ENCODE peak calls at places on chromosomes 5 and 9, in six cellular contexts. T is adrenal gland, N is uterus, V is heart left ventricle, P is astrocyte, G is fibroblast of villous mesenchyme. S is an unnamed sample.

GRCh38 chr5:162067651-162068411 is at the start of gene GABRG2:
- DNase-seq in T (no peak), N (no peak), V (no peak), P (no peak), G (no peak), S (no peak)

GRCh38 chr5:74556631-74557595 is 83.6 kb downstream of the ENC1 start:
- DNase-seq in T (no peak), N (no peak), V (no peak), P (no peak), G (peak), S (peak)

GRCh38 chr9:131738838-131739191 is 1.1 kb downstream of the RAPGEF1 start:
- DNase-seq in T (no peak), N (no peak), V (no peak), P (no peak), G (no peak), S (no peak)

GRCh38 chr5:117434266-117434665 is 859.6 kb upstream of the SEMA6A start:
- DNase-seq in T (no peak), N (no peak), V (no peak), P (no peak), G (no peak), S (no peak)

GRCh38 chr5:89241186-89241585 is 358.2 kb upstream of the MEF2C start:
- DNase-seq in T (no peak), N (no peak), V (no peak), P (peak), G (peak), S (peak)

GRCh38 chr9:136773386-136774044 is 9.2 kb upstream of the LCN15 start:
- DNase-seq in T (no peak), N (no peak), V (no peak), P (no peak), G (no peak), S (no peak)

GRCh38 chr5:142605649-142606048 is 80.2 kb downstream of the FGF1 start:
- DNase-seq in T (no peak), N (no peak), V (no peak), P (no peak), G (no peak), S (no peak)

GRCh38 chr5:24999732-25000131 is 355.0 kb upstream of the CDH10 start:
- DNase-seq in T (no peak), N (no peak), V (no peak), P (no peak), G (no peak), S (no peak)

GRCh38 chr5:180330810-180331646 is 22.1 kb downstream of the GFPT2 start:
- DNase-seq in T (peak), N (peak), V (no peak), P (peak), G (peak), S (peak)

GRCh38 chr9:14218253-14218652 is 95.7 kb downstream of the NFIB start:
- DNase-seq in T (no peak), N (no peak), V (no peak), P (no peak), G (no peak), S (no peak)

GRCh38 chr9:72203205-72203803 is 54.1 kb downstream of the GDA start:
- DNase-seq in T (peak), N (no peak), V (no peak), P (no peak), G (peak), S (peak)

GRCh38 chr5:175542232-175542965 is 64.0 kb downstream of the SFXN1 start:
- DNase-seq in T (peak), N (no peak), V (no peak), P (no peak), G (no peak), S (no peak)

GRCh38 chr9:101325053-101325452 is 59.8 kb downstream of the BAAT start:
- DNase-seq in T (no peak), N (no peak), V (no peak), P (no peak), G (no peak), S (no peak)

DNA sequence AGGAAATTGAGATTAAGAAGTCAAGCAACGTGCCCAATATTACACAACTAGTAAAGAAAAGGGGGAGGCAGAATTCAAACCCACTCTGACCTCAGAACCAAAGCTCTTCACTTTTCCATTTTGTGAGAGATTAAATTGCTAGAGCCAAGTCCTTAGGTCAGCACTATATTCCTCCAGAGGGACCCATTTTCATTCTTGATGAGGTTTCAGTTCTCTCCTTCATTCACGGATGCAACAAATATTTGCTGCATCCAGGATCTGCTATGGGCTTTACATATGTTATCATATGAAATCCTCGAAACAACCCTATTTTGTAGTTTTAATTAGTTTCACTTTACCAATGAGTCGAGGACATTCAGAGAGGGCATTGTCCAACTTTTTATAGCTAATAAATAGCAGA is 239.2 kb downstream of the EFNA5 start:
- DNase-seq in T (no peak), N (no peak), V (no peak), P (no peak), G (no peak), S (no peak)
- H3K4me3 ChIP-seq in T (no peak), N (no peak), V (no peak), P (no peak), G (no peak), S (no peak)

GRCh38 chr9:107681988-107682387 is 192.4 kb upstream of the KLF4 start:
- DNase-seq in T (no peak), N (no peak), V (no peak), P (no peak), G (no peak), S (no peak)
- TF ChIP-seq CTCF in T (no peak), N (no peak), V (no peak), P (no peak), G (no peak), S (no peak)

GRCh38 chr5:72110401-72111013 is 3.2 kb downstream of the MAP1B start:
- DNase-seq in T (no peak), N (no peak), V (no peak), P (no peak), G (no peak), S (no peak)
- H3K4me3 ChIP-seq in T (no peak), N (no peak), V (peak), P (peak), G (peak), S (peak)

GRCh38 chr9:113597390-113598241 is 134.1 kb downstream of the RGS3 start:
- DNase-seq in T (no peak), N (no peak), V (peak), P (no peak), G (no peak), S (no peak)
- TF ChIP-seq CTCF in T (no peak), N (no peak), V (peak), P (no peak), G (no peak), S (no peak)

GRCh38 chr9:124238546-124239140 is 19.1 kb upstream of the NEK6 start:
- DNase-seq in T (no peak), N (no peak), V (no peak), P (no peak), G (no peak), S (no peak)
- H3K4me3 ChIP-seq in T (no peak), N (no peak), V (no peak), P (no peak), G (no peak), S (no peak)

GRCh38 chr9:15357050-15357653 is 50.1 kb upstream of the TTC39B start:
- DNase-seq in T (no peak), N (no peak), V (no peak), P (no peak), G (no peak), S (no peak)
- TF ChIP-seq CTCF in T (no peak), N (no peak), V (no peak), P (no peak), G (no peak), S (no peak)

S was measured in fibroblast of pulmonary artery.